ENCODE peak calls at places on chromosomes 13 and 19, in eight cellular contexts. G, Y, V, W, R, P, K and B are unnamed samples.

GRCh38 chr19:49809155-49809986 is 3.7 kb downstream of the FUZ start:
- DNase-seq in K (no peak), Y (peak), V (no peak), W (peak), R (peak), G (peak), P (peak), B (peak)

GRCh38 chr19:15256708-15257331 is 24.6 kb upstream of the EPHX3 start:
- DNase-seq in R (no peak), K (no peak), P (no peak), V (no peak), G (no peak), W (no peak), Y (no peak), B (no peak)

GRCh38 chr19:46221981-46222610 is 7.4 kb upstream of the IGFL1 start:
- DNase-seq in K (peak), G (peak), R (peak), W (no peak), V (no peak), Y (peak), P (no peak), B (no peak)

GRCh38 chr19:44998025-44998424 is 3.2 kb upstream of the RELB start:
- DNase-seq in R (no peak), Y (no peak), W (no peak), G (no peak), K (no peak), P (no peak), V (no peak), B (no peak)

GRCh38 chr19:1516395-1516753 is 3.6 kb upstream of the ADAMTSL5 start:
- DNase-seq in K (no peak), V (peak), Y (no peak), W (no peak), G (peak), P (no peak), R (peak), B (no peak)

GRCh38 chr13:26022538-26023292 is 29.1 kb downstream of the SHISA2 start:
- DNase-seq in R (no peak), G (peak), V (no peak), Y (no peak), W (no peak), K (peak), P (peak), B (no peak)

GRCh38 chr13:112984954-112985802 is 16.2 kb downstream of the MCF2L start:
- DNase-seq in G (no peak), P (no peak), Y (no peak), K (no peak), R (no peak), V (no peak), W (no peak), B (no peak)

GRCh38 chr13:81283062-81283461 is 942.1 kb upstream of the SPRY2 start:
- DNase-seq in G (no peak), V (no peak), P (no peak), Y (no peak), K (no peak), W (no peak), R (no peak), B (no peak)

GRCh38 chr13:21012211-21012610 is 49.2 kb downstream of the LATS2 start:
- DNase-seq in W (no peak), P (no peak), G (no peak), K (no peak), V (no peak), Y (no peak), R (no peak), B (no peak)

GRCh38 chr19:16384688-16385087 is 60.1 kb downstream of the KLF2 start:
- DNase-seq in Y (no peak), V (no peak), K (no peak), R (no peak), G (no peak), W (no peak), P (no peak), B (no peak)

GRCh38 chr19:3931041-3931440 is 1.8 kb upstream of the NMRK2 start:
- DNase-seq in P (no peak), V (no peak), R (no peak), K (no peak), Y (no peak), G (no peak), W (no peak), B (no peak)

GRCh38 chr19:3936506-3937442 is 3.9 kb downstream of the NMRK2 start:
- DNase-seq in Y (no peak), W (no peak), K (no peak), P (no peak), G (no peak), V (no peak), R (no peak), B (no peak)

GRCh38 chr19:3932931-3933810 is at the start of gene NMRK2:
- DNase-seq in W (no peak), K (no peak), G (no peak), V (peak), R (peak), P (no peak), Y (peak), B (no peak)
- TF ChIP-seq CTCF in W (no peak), K (no peak), G (no peak), V (no peak), R (no peak), P (no peak), Y (no peak), B (no peak)

GRCh38 chr19:20565321-20566018 is at the start of gene ZNF737:
- DNase-seq in P (peak), G (peak), R (peak), W (peak), V (peak), Y (peak), K (peak), B (peak)
- TF ChIP-seq CTCF in P (peak), G (no peak), R (peak), W (no peak), V (no peak), Y (no peak), K (peak), B (peak)

GRCh38 chr13:87680298-87680697 is 9.1 kb downstream of the SLITRK5 start:
- DNase-seq in W (no peak), Y (no peak), V (no peak), P (no peak), G (peak), K (no peak), R (no peak), B (peak)
- TF ChIP-seq CTCF in W (no peak), Y (no peak), V (no peak), P (peak), G (peak), K (no peak), R (peak), B (no peak)

DNA sequence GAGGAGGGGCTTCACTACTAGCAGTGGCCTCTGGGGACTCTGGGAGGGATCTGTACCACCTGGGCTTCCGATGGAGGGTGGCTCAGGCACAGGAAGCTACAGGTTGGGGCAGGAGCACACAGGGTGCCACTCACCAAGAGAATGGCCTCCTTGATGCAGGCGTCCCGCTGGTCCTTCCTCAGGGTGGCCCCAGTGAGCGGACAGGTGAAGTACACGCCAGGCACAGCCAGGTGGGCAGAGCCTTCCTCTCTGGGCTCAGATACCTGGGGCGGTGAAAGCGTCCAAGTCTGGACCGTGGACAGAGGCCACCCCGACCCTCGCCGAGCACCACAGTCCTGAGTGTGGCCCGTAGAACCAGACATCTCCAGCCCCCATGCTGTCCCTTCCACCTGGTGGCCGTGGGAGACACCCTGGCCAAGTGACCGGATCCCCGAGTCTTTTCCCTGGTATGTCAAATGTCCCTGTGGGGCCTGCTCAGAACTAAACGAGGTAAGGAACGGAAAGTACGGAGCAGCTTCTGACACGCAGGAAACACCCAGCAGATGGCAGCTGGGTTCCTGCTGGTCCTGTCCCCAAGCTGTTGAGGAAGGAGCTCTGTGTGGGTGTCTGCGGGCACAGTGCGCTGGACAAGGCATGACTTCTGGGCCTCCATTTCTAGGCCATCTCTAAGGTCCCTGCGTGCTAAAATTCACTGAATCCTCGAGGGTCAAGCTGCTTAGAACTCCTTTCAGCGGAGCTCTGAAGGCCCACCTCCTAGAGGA is 5.2 kb downstream of the UBXN6 start:
- DNase-seq in K (no peak), R (no peak), P (no peak), Y (no peak), G (no peak), V (no peak), W (no peak), B (no peak)
- TF ChIP-seq CTCF in K (no peak), R (peak), P (no peak), Y (no peak), G (no peak), V (no peak), W (no peak), B (no peak)

DNA sequence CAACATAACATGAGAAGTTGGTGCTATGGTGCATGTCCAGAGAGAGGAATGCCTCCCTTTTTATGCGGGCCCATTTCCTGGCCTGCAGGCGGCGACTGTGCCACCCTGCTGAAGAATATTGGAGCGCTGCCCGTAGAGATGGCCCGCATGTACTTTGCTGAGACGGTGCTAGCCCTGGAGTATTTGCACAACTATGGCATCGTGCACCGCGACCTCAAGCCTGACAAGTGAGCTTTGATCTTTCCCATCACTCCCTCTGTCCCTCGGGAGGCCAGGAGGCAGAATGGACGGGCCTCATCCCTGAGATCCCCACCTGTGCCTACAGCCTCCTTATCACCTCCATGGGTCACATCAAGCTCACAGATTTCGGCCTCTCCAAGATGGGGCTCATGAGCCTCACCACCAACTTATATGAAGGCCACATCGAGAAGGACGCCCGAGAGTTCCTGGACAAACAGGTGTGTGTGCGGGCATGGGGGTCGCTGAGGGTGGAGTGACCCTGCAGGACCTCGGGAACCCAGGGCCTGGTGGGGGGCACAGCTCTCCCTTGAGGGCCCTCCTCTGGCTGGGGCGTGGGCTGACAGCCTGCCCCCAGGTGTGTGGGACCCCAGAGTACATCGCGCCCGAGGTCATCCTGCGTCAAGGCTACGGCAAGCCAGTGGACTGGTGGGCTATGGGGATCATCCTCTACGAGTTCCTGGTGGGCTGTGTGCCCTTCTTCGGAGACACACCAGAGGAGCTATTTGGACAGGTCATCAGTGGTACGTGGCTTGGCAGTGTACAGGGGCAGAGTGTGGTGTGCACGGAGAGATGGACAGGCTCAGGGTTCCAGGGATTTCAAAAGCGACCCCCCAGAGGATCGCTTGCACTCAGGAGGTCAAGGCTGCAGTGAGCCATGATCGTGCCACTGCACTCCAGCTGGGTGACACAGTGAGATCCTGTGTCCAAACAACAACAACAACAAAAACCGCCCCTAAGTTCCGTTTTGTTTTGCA is 16.2 kb downstream of the DNASE2 start:
- DNase-seq in Y (no peak), K (no peak), R (no peak), G (no peak), W (no peak), V (no peak), P (no peak), B (no peak)
- TF ChIP-seq CTCF in Y (no peak), K (no peak), R (peak), G (no peak), W (no peak), V (peak), P (no peak), B (no peak)

DNA sequence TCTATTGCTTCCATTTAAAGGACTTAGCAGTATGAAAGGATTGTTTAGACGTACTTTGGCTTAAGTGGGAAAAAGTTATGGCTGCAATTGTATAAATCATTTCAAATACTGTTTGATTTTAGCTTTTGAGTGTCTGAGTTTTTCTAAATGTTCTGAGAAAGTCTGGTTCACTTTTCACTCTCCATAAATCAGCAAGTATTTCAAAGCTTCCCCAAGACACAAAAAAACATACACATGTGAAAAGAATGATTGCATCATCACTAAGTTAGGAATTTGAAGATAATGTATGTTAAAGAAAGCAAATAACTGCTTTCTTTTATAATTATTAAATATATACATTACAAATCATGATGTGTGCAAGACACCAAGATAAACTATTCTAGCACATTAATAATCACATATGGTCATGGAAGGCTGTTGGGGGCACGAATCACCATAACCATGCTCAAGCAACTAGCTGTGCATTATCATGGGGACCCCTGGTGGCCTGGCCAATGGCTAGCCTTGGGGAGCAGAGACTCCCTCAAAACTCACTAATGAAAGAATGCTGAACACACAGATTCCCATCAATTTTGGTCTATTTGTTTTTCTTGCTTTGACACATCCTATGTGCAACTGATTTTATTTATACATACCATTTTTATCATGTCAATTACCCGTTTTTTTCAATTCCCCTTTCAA is 111.1 kb downstream of the MIPEP start:
- DNase-seq in V (no peak), R (no peak), G (no peak), Y (no peak), W (no peak), K (no peak), P (no peak), B (no peak)
- TF ChIP-seq CTCF in V (no peak), R (peak), G (no peak), Y (no peak), W (no peak), K (peak), P (no peak), B (no peak)

GRCh38 chr19:17835182-17836006 is 12.4 kb downstream of the JAK3 start:
- DNase-seq in K (no peak), Y (no peak), R (no peak), W (no peak), V (no peak), P (no peak), G (no peak), B (no peak)

GRCh38 chr19:17832443-17833208 is 11.3 kb upstream of the INSL3 start:
- DNase-seq in P (no peak), V (no peak), K (no peak), W (no peak), R (no peak), G (no peak), Y (no peak), B (no peak)

GRCh38 chr19:17831419-17831888 is 10.1 kb upstream of the INSL3 start:
- DNase-seq in R (peak), V (no peak), G (no peak), Y (peak), K (no peak), W (no peak), P (no peak), B (no peak)

GRCh38 chr19:17836530-17836929 is 11.3 kb downstream of the JAK3 start:
- DNase-seq in R (no peak), P (no peak), G (no peak), V (no peak), W (no peak), K (no peak), Y (no peak), B (no peak)

DNA sequence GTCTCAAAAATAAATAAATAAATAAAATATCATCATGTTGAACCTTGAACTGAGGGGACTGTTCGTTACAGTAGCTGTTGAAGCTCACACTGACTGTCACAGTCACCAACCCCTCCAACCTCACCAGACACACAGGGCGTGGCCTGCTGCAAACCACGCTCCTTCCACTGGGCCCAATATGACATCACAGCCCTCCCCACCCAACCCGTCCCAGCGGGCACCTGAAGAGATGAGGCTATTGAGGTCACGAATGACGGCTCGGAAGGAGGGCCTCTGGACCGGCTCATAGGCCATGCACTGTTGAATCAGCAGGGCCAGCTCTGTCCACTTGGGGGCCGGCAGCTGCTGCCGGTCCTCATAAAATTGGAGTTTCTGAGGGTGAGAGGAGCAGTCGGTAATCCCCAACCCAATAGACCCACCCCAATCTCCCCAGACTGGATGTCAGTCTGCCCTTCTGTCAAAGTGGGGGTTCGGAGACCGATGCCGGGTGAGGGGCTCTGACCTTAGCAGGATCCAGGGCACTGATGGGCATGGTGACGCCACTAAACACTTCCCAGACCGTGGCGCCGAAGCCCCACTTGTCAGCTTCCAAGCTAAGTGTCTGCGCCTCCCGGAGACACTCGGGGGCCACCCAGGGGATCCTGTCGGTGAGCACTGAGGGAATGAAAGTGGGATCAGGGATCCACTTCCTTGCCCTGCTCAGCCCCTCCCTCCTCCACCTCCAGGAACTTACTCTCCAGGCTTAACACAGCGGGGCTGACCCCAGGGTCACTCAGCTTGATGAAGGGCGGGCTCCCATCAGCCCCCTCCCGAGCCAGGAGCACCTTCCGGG is 13.2 kb downstream of the JAK3 start:
- DNase-seq in R (peak), W (no peak), V (peak), P (peak), Y (peak), K (no peak), G (peak), B (no peak)
- TF ChIP-seq CTCF in R (peak), W (no peak), V (peak), P (no peak), Y (no peak), K (no peak), G (no peak), B (no peak)

DNA sequence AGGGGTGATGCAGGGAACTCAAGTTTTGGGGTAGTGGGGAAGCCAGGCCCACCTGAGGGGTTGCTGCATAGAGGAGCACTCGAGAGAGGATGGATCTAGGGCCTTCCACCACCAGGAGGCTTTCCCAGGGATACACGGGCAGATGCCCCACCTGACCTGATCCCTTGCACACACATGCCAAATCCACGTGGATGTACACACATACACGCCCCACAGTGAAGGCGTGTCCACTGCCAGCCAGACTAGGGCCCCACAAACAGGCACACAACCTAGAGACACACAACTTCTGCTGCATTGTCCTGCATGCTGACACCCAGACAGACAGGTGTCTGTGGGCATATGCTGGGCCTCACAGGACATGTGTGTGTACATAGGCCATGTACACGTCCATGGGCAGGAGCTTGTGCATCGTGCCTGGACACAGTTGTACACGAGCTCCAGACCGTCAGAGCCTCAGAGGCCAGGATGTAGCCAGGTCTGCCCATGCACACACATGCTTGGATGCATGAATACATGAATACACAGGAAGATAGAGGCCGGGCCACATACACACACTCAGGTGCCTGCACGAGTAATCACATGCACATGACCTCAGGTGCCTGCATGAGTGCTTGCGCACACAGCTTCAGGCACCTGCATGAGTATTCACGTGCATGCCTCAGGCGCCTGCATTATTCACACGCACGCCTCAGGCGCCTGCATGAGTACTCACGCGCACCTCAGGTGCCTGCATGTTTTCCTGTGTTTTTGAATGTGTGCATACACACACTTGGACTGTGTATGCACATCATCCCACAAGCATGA is 8.9 kb downstream of the CCDC97 start:
- DNase-seq in R (no peak), W (no peak), K (no peak), G (no peak), V (no peak), P (no peak), Y (no peak), B (no peak)
- TF ChIP-seq CTCF in R (no peak), W (no peak), K (no peak), G (no peak), V (no peak), P (no peak), Y (no peak), B (no peak)